ENCODE peak calls at places on chromosomes 11 and 22, in six cellular contexts. H is lung, D is fibroblast of the aortic adventitia, Q is A673, F is upper lobe of left lung, K is cardiac fibroblast. W is an unnamed sample.

GRCh38 chr22:24503137-24503850 is 8.2 kb downstream of the UPB1 start:
- DNase-seq in K (peak), D (peak), Q (peak), H (peak), F (no peak), W (peak)

GRCh38 chr11:116736763-116737162 is 36.0 kb downstream of the BUD13 start:
- DNase-seq in H (no peak), F (no peak), D (no peak), K (peak), Q (peak), W (no peak)

GRCh38 chr11:93817426-93818348 is 32.7 kb downstream of the VSTM5 start:
- DNase-seq in K (no peak), Q (peak), F (no peak), H (no peak), D (no peak), W (no peak)

GRCh38 chr11:116731821-116732739 is 40.7 kb downstream of the BUD13 start:
- DNase-seq in Q (no peak), H (no peak), D (no peak), K (no peak), F (no peak), W (no peak)

GRCh38 chr11:75317446-75318122 is 33.9 kb downstream of the ARRB1 start:
- DNase-seq in F (no peak), Q (no peak), H (no peak), K (no peak), D (no peak), W (no peak)

GRCh38 chr11:2507945-2508749 is 63.3 kb downstream of the KCNQ1 start:
- DNase-seq in K (no peak), H (peak), Q (no peak), F (peak), D (no peak), W (no peak)

GRCh38 chr22:27459955-27460354 is 341.6 kb downstream of the MN1 start:
- DNase-seq in D (peak), F (no peak), K (no peak), H (no peak), Q (no peak), W (no peak)

GRCh38 chr22:50015451-50016307 is 3.1 kb upstream of the IL17REL start:
- DNase-seq in F (peak), D (no peak), Q (no peak), H (no peak), K (no peak), W (no peak)

GRCh38 chr11:17719028-17719939 is at the start of gene MYOD1:
- DNase-seq in D (no peak), K (no peak), H (no peak), F (peak), Q (no peak), W (no peak)

GRCh38 chr11:126391286-126391954 is 35.9 kb downstream of the ST3GAL4 start:
- DNase-seq in H (no peak), D (no peak), F (no peak), K (no peak), Q (no peak), W (no peak)

GRCh38 chr11:126390418-126390817 is 34.9 kb downstream of the ST3GAL4 start:
- DNase-seq in F (no peak), Q (no peak), K (peak), D (no peak), H (no peak), W (no peak)

GRCh38 chr11:126392638-126393023 is 37.1 kb downstream of the ST3GAL4 start:
- DNase-seq in D (no peak), K (peak), F (no peak), Q (peak), H (no peak), W (no peak)

GRCh38 chr11:126393143-126393542 is 37.7 kb downstream of the ST3GAL4 start:
- DNase-seq in D (no peak), Q (no peak), H (no peak), F (no peak), K (no peak), W (no peak)

GRCh38 chr11:126391970-126392637 is 36.6 kb downstream of the ST3GAL4 start:
- DNase-seq in D (no peak), F (no peak), Q (peak), H (no peak), K (peak), W (no peak)
- TF ChIP-seq CTCF in D (no peak), F (peak), Q (no peak), H (no peak), K (peak), W (peak)

DNA sequence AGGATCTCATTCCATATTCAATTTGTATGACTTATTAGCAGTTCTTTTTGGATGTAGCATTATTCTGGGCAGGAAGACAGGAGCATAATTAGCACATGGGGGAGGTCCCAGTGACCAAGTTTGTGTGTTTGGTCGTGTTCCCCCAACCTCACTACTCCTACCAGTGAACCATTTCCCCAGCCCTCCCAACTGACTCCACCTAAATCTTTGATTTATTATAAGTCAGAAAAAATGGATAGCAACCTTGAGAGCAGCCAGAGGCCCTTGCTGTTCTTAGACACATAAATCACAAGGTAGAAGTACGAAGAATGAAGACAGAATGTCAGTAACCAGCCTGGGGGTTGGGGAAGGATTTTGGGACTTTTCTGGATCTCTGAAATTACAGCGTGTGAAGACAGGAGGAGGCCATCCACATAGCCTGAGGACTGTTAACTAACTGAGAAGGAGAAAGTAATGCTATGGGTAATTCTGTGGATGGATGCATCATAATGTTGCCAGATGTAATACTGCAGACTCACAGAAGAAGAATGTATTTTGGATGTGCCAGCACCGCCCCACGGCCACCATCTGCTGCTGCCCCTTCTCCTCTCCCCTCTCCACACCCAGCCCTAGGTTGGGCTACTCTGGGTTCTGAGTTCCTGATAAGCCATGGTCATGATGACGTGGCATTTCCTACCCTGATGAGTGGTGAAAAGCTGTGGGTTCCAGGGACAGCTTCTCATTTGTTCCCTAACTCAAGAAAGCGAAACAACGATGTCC is 124.3 kb upstream of the TTC12 start:
- DNase-seq in K (peak), F (no peak), H (no peak), Q (no peak), D (peak), W (peak)
- H3K4me3 ChIP-seq in K (no peak), F (no peak), H (no peak), Q (no peak), D (no peak), W (no peak)

GRCh38 chr11:61656347-61657077 is 23.7 kb upstream of the DAGLA start:
- DNase-seq in K (no peak), F (no peak), Q (no peak), D (no peak), H (no peak), W (no peak)

GRCh38 chr11:61654397-61654829 is 25.8 kb upstream of the DAGLA start:
- DNase-seq in K (peak), Q (no peak), F (no peak), H (peak), D (no peak), W (no peak)

GRCh38 chr11:61657566-61657965 is 22.6 kb upstream of the DAGLA start:
- DNase-seq in H (no peak), F (no peak), D (no peak), K (no peak), Q (no peak), W (no peak)

DNA sequence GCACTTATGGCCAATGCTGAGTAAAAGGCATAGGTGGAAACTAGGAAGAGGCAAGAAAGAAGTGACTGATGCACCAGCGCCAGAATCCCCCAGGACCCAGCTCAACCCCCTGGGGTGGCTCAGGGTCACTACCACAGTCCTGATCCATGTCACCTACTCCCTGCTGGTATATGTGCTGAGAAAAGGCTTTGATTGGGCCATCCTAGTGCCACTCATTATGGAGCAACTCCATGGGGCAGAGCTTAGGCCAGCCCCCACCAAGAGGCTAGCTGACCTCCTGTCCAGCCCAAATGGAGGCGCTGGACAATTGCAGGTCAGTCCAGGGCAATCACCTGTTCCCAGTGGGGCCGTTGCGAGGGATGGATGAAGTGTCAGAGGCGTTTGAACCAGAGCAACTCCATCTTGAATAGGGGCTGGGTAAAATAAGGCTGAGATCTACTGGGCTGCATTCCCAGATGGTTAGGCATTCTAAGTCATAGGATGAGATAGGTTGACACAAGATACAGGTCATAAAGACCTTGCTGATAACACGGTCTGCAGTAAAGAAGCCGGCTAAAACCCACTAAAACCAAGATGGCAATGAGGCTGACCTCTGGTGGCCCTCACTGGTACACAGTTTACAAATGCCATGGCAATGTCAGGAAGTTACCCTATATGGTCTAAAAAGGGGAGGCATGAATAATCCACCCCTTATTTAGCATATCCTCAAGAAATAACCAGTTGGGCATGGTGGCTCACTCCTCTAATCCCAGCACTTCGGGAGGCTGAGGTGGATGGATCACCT is 20.6 kb upstream of the DAGLA start:
- DNase-seq in H (no peak), D (no peak), K (no peak), Q (no peak), F (no peak), W (no peak)
- TF ChIP-seq CTCF in H (no peak), D (no peak), K (peak), Q (no peak), F (no peak), W (no peak)

GRCh38 chr22:36220457-36220921 is 18.8 kb downstream of the APOL2 start:
- DNase-seq in K (no peak), D (peak), H (no peak), Q (no peak), F (no peak), W (peak)
- H3K4me3 ChIP-seq in K (no peak), D (no peak), H (no peak), Q (no peak), F (no peak), W (no peak)

GRCh38 chr11:73201249-73201648 is 16.8 kb upstream of the P2RY2 start:
- DNase-seq in H (peak), Q (no peak), F (peak), D (peak), K (peak), W (peak)
- TF ChIP-seq CTCF in H (no peak), Q (no peak), F (no peak), D (no peak), K (no peak), W (no peak)

W was measured in choroid plexus epithelial cell.